ENCODE peak calls at places on chromosomes 4 and X, in ten cellular contexts. X, Q, L, I, N, A, M, T, O and Z are unnamed samples.

GRCh38 chr4:13940921-13941320 is 313.4 kb upstream of the BOD1L1 start:
- DNase-seq in O (no peak), M (no peak), X (no peak), A (no peak), L (no peak), N (no peak), Q (no peak), T (no peak), I (no peak), Z (no peak)

GRCh38 chrX:40107291-40108083 is 9.7 kb upstream of the BCOR start:
- DNase-seq in T (peak), I (peak), X (no peak), A (peak), O (peak), N (peak), Q (no peak), M (peak), L (peak), Z (peak)

GRCh38 chrX:152997337-152997736 is 3.4 kb upstream of the PNMA5 start:
- DNase-seq in X (no peak), I (no peak), Q (no peak), T (no peak), L (no peak), N (no peak), O (no peak), M (no peak), A (no peak), Z (no peak)

GRCh38 chrX:133461226-133461625 is 45.9 kb upstream of the GPC4 start:
- DNase-seq in N (no peak), X (no peak), L (no peak), I (no peak), Q (no peak), O (no peak), M (no peak), A (no peak), T (no peak), Z (no peak)

GRCh38 chrX:124502144-124502543 is 155.8 kb downstream of the SH2D1A start:
- DNase-seq in L (no peak), I (no peak), Q (no peak), T (no peak), M (no peak), X (no peak), A (no peak), N (no peak), O (no peak), Z (no peak)

GRCh38 chr4:40372651-40373050 is 37.5 kb downstream of the CHRNA9 start:
- DNase-seq in X (no peak), N (no peak), A (no peak), I (no peak), O (no peak), L (no peak), Q (no peak), T (no peak), M (no peak), Z (no peak)

GRCh38 chr4:66564901-66565648 is 894.8 kb upstream of the EPHA5 start:
- DNase-seq in M (no peak), Q (no peak), A (no peak), L (no peak), O (no peak), N (no peak), T (no peak), I (no peak), X (no peak), Z (no peak)

GRCh38 chrX:129013574-129013973 is 509.7 kb downstream of the SMARCA1 start:
- DNase-seq in I (no peak), M (no peak), Q (no peak), O (no peak), N (no peak), T (no peak), X (no peak), A (no peak), L (no peak), Z (no peak)

GRCh38 chr4:100367451-100367850 is 150.4 kb downstream of the EMCN start:
- DNase-seq in I (no peak), Q (no peak), A (peak), N (no peak), M (no peak), L (no peak), X (no peak), O (no peak), T (no peak), Z (no peak)

GRCh38 chr4:16226816-16227461 is 668 bp upstream of the TAPT1 start:
- DNase-seq in O (peak), M (no peak), Q (peak), X (peak), N (peak), A (peak), L (peak), T (peak), I (peak), Z (peak)

GRCh38 chrX:10190367-10190766 is 33.6 kb downstream of the CLCN4 start:
- DNase-seq in I (no peak), M (peak), O (peak), N (no peak), T (no peak), Q (peak), A (no peak), X (no peak), L (no peak), Z (peak)

GRCh38 chr4:36823199-36823967 is 421.2 kb upstream of the NWD2 start:
- DNase-seq in L (no peak), M (no peak), T (no peak), O (no peak), A (no peak), Q (no peak), X (no peak), N (no peak), I (no peak), Z (no peak)

GRCh38 chr4:122758033-122758432 is 25.5 kb downstream of the BBS12 start:
- DNase-seq in M (peak), A (no peak), X (no peak), I (no peak), T (no peak), O (no peak), L (no peak), N (no peak), Q (no peak), Z (no peak)

GRCh38 chr4:186067757-186068385 is 1.1 kb upstream of the TLR3 start:
- DNase-seq in X (peak), L (peak), O (peak), M (peak), Q (peak), I (peak), A (peak), T (peak), N (peak), Z (peak)

GRCh38 chrX:120120223-120120622 is 4.5 kb upstream of the RHOXF1 start:
- DNase-seq in X (no peak), L (no peak), N (no peak), T (no peak), I (no peak), A (no peak), Q (no peak), O (no peak), M (no peak), Z (no peak)

GRCh38 chrX:108437789-108438623 is at the start of gene COL4A6:
- DNase-seq in O (peak), X (no peak), M (no peak), L (peak), I (no peak), N (peak), T (peak), A (peak), Q (no peak), Z (peak)

GRCh38 chrX:150575415-150575814 is 7.0 kb downstream of the MTM1 start:
- DNase-seq in T (no peak), M (peak), O (no peak), N (peak), Q (no peak), L (no peak), X (no peak), I (no peak), A (no peak), Z (no peak)
- H3K27ac ChIP-seq in T (no peak), M (peak), O (no peak), N (no peak), Q (no peak), L (no peak), X (peak), I (no peak), A (no peak), Z (no peak)

DNA sequence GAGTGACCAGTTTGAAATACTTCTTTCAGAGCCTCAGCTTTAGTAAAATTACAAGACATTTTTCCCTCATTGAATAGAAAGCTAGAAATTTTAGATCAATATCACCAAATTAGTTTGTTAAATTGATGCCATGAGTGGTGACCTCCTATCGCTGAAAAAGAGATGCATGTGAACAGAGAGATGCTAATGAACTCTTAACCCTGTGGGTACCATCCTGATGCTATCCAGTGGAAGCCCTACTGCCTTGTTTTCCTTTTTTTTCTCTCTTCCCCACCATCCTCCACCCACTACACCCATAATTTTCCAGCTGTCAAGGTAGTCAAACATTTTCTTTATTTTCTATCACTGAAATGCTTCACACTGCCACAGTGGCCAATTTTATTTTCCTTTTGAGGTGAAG is 61.9 kb downstream of the PPEF1 start:
- DNase-seq in O (no peak), N (no peak), Q (no peak), X (no peak), L (no peak), M (no peak), A (no peak), T (no peak), I (no peak), Z (no peak)
- TF ChIP-seq POLR2A in O (no peak), N (no peak), Q (no peak), X (no peak), L (no peak), M (no peak), A (no peak), T (no peak), I (no peak), Z (no peak)

DNA sequence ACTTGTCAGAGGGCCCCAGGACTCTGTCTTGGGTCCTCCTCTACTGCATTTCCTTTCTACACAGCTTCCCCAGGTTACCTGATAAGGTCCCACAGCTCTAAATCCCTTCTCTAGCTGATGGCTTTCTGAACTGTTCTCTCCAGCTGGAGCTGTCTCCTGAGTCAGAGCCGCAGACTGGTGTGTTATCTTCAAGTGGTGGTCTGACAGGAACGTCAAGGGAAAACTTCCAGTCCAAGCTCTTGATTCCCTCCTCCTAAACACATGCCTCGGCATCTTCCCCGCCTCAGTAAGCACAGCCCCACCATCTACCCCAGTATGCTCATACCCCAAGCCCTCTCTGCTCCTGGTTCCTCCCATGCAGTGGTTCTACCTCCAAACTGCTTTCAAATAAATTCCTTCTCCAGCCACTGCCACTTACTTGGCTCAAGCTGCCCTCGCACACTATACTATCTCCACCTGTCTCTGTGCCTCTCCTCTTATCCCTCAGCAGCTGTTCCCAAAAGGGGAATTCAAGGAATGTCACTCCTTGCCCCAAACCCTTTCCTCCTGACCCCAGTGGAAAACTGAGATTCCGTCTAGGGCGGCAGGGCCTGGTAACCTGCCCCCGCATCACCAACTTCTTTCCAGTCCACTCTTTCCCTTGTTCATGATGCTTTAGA is 17.2 kb upstream of the CENPU start:
- DNase-seq in A (no peak), L (no peak), M (no peak), I (no peak), O (no peak), N (no peak), X (no peak), Q (no peak), T (no peak), Z (no peak)
- H3K27ac ChIP-seq in A (no peak), L (no peak), M (no peak), I (no peak), O (no peak), N (no peak), X (no peak), Q (no peak), T (no peak), Z (no peak)

GRCh38 chr4:154608555-154609252 is 3.8 kb downstream of the FGG start:
- DNase-seq in M (no peak), X (no peak), Q (no peak), L (no peak), I (no peak), T (no peak), A (no peak), O (no peak), N (no peak), Z (no peak)
- TF ChIP-seq POLR2A in M (no peak), X (no peak), Q (no peak), L (no peak), I (no peak), T (no peak), A (no peak), O (no peak), N (no peak), Z (no peak)

DNA sequence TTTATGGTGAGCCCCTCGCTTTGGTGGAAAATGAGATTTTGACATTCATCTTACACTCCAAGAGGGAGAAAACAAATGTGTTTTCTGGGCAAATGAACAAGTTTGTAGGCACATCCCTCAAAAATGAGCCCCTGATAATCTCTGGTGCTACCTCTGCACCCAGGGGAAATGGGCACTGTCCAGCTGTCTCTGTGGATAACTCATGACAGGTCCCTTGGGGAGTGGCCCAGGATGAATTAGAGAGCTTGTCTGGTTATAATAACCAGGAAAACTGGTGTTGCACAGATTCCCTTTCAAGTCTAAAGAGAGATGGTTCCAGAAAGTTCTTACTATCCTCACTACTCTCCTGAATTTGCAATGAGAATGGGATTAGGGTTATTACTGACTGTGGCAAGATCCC is 7.5 kb downstream of the RASL11B start:
- DNase-seq in N (no peak), L (no peak), A (no peak), T (no peak), I (no peak), X (no peak), O (no peak), M (no peak), Q (no peak), Z (no peak)
- H3K27ac ChIP-seq in N (no peak), L (peak), A (peak), T (no peak), I (no peak), X (no peak), O (peak), M (no peak), Q (no peak), Z (no peak)